ENCODE peak calls at places on chromosomes 6 and 20, in eight cellular contexts. One of them, this sample, is unnamed.

GRCh38 chr6:134925800-134926199 is 24.1 kb downstream of the ALDH8A1 start:
- DNase-seq in ovary: no peak
- DNase-seq in activated gamma-delta T cell treated with anti-CD3 and anti-CD28 coated beads, Interleukin-2, amount 50 U/mL, for 16 hours: no peak
- DNase-seq in activated naive CD4-positive, alpha-beta T cell treated with anti-CD3 and anti-CD28 coated beads, Interleukin-2, amount 50 U/mL, for 16 hours: no peak
- DNase-seq in NCI-H2081: no peak
- DNase-seq in natural killer cell: no peak
- DNase-seq in CD8-positive, alpha-beta T cell: no peak
- DNase-seq in AG08395: no peak
- DNase-seq in this sample: no peak

GRCh38 chr20:50425076-50425475 is 85.1 kb upstream of the PTPN1 start:
- DNase-seq in CD8-positive, alpha-beta T cell: no peak
- DNase-seq in natural killer cell: no peak
- DNase-seq in NCI-H2081: no peak
- DNase-seq in activated gamma-delta T cell treated with anti-CD3 and anti-CD28 coated beads, Interleukin-2, amount 50 U/mL, for 16 hours: no peak
- DNase-seq in ovary: no peak
- DNase-seq in AG08395: no peak
- DNase-seq in activated naive CD4-positive, alpha-beta T cell treated with anti-CD3 and anti-CD28 coated beads, Interleukin-2, amount 50 U/mL, for 16 hours: no peak
- DNase-seq in this sample: no peak

GRCh38 chr6:14616611-14617010 is 499.0 kb downstream of the CD83 start:
- DNase-seq in ovary: no peak
- DNase-seq in NCI-H2081: no peak
- DNase-seq in AG08395: no peak
- DNase-seq in CD8-positive, alpha-beta T cell: no peak
- DNase-seq in activated naive CD4-positive, alpha-beta T cell treated with anti-CD3 and anti-CD28 coated beads, Interleukin-2, amount 50 U/mL, for 16 hours: no peak
- DNase-seq in activated gamma-delta T cell treated with anti-CD3 and anti-CD28 coated beads, Interleukin-2, amount 50 U/mL, for 16 hours: no peak
- DNase-seq in natural killer cell: no peak
- DNase-seq in this sample: no peak

GRCh38 chr20:62732356-62732755 is 23.7 kb downstream of the NTSR1 start:
- DNase-seq in activated gamma-delta T cell treated with anti-CD3 and anti-CD28 coated beads, Interleukin-2, amount 50 U/mL, for 16 hours: no peak
- DNase-seq in NCI-H2081: no peak
- DNase-seq in ovary: no peak
- DNase-seq in AG08395: no peak
- DNase-seq in CD8-positive, alpha-beta T cell: no peak
- DNase-seq in natural killer cell: no peak
- DNase-seq in activated naive CD4-positive, alpha-beta T cell treated with anti-CD3 and anti-CD28 coated beads, Interleukin-2, amount 50 U/mL, for 16 hours: no peak
- DNase-seq in this sample: no peak

GRCh38 chr6:169156108-169156821 is 97.4 kb downstream of the THBS2 start:
- DNase-seq in natural killer cell: no peak
- DNase-seq in CD8-positive, alpha-beta T cell: no peak
- DNase-seq in activated naive CD4-positive, alpha-beta T cell treated with anti-CD3 and anti-CD28 coated beads, Interleukin-2, amount 50 U/mL, for 16 hours: no peak
- DNase-seq in AG08395: no peak
- DNase-seq in NCI-H2081: no peak
- DNase-seq in ovary: no peak
- DNase-seq in activated gamma-delta T cell treated with anti-CD3 and anti-CD28 coated beads, Interleukin-2, amount 50 U/mL, for 16 hours: no peak
- DNase-seq in this sample: no peak

GRCh38 chr20:4780245-4780644 is 58.5 kb downstream of the PRND start:
- DNase-seq in activated naive CD4-positive, alpha-beta T cell treated with anti-CD3 and anti-CD28 coated beads, Interleukin-2, amount 50 U/mL, for 16 hours: no peak
- DNase-seq in AG08395: no peak
- DNase-seq in ovary: no peak
- DNase-seq in natural killer cell: no peak
- DNase-seq in CD8-positive, alpha-beta T cell: no peak
- DNase-seq in NCI-H2081: no peak
- DNase-seq in activated gamma-delta T cell treated with anti-CD3 and anti-CD28 coated beads, Interleukin-2, amount 50 U/mL, for 16 hours: no peak
- DNase-seq in this sample: no peak

GRCh38 chr6:143000771-143001170 is 55.8 kb upstream of the HIVEP2 start:
- DNase-seq in CD8-positive, alpha-beta T cell: no peak
- DNase-seq in ovary: no peak
- DNase-seq in NCI-H2081: no peak
- DNase-seq in activated naive CD4-positive, alpha-beta T cell treated with anti-CD3 and anti-CD28 coated beads, Interleukin-2, amount 50 U/mL, for 16 hours: no peak
- DNase-seq in activated gamma-delta T cell treated with anti-CD3 and anti-CD28 coated beads, Interleukin-2, amount 50 U/mL, for 16 hours: no peak
- DNase-seq in natural killer cell: no peak
- DNase-seq in AG08395: no peak
- DNase-seq in this sample: no peak

GRCh38 chr6:14079971-14080370 is 37.6 kb upstream of the CD83 start:
- DNase-seq in ovary: no peak
- DNase-seq in CD8-positive, alpha-beta T cell: no peak
- DNase-seq in activated gamma-delta T cell treated with anti-CD3 and anti-CD28 coated beads, Interleukin-2, amount 50 U/mL, for 16 hours: no peak
- DNase-seq in NCI-H2081: no peak
- DNase-seq in activated naive CD4-positive, alpha-beta T cell treated with anti-CD3 and anti-CD28 coated beads, Interleukin-2, amount 50 U/mL, for 16 hours: no peak
- DNase-seq in AG08395: no peak
- DNase-seq in natural killer cell: no peak
- DNase-seq in this sample: no peak

GRCh38 chr6:159997498-159998101 is 28.7 kb downstream of the IGF2R start:
- DNase-seq in CD8-positive, alpha-beta T cell: no peak
- DNase-seq in activated naive CD4-positive, alpha-beta T cell treated with anti-CD3 and anti-CD28 coated beads, Interleukin-2, amount 50 U/mL, for 16 hours: no peak
- DNase-seq in NCI-H2081: no peak
- DNase-seq in AG08395: no peak
- DNase-seq in activated gamma-delta T cell treated with anti-CD3 and anti-CD28 coated beads, Interleukin-2, amount 50 U/mL, for 16 hours: no peak
- DNase-seq in ovary: no peak
- DNase-seq in natural killer cell: no peak
- DNase-seq in this sample: no peak

GRCh38 chr20:57482796-57483195 is 42.1 kb downstream of the CTCFL start:
- DNase-seq in ovary: peak; percentile 13
- DNase-seq in activated gamma-delta T cell treated with anti-CD3 and anti-CD28 coated beads, Interleukin-2, amount 50 U/mL, for 16 hours: no peak
- DNase-seq in activated naive CD4-positive, alpha-beta T cell treated with anti-CD3 and anti-CD28 coated beads, Interleukin-2, amount 50 U/mL, for 16 hours: no peak
- DNase-seq in natural killer cell: no peak
- DNase-seq in CD8-positive, alpha-beta T cell: no peak
- DNase-seq in NCI-H2081: no peak
- DNase-seq in AG08395: no peak
- DNase-seq in this sample: no peak

GRCh38 chr20:37526839-37527637 is 638 bp downstream of the BLCAP start:
- DNase-seq in activated gamma-delta T cell treated with anti-CD3 and anti-CD28 coated beads, Interleukin-2, amount 50 U/mL, for 16 hours: no peak
- DNase-seq in CD8-positive, alpha-beta T cell: no peak
- DNase-seq in natural killer cell: no peak
- DNase-seq in ovary: peak; percentile 45
- DNase-seq in activated naive CD4-positive, alpha-beta T cell treated with anti-CD3 and anti-CD28 coated beads, Interleukin-2, amount 50 U/mL, for 16 hours: no peak
- DNase-seq in AG08395: no peak
- DNase-seq in NCI-H2081: no peak
- DNase-seq in this sample: no peak

This sample was measured in CD8-positive, alpha-beta memory T cell.